ENCODE peak calls at places on chromosomes 13 and 19, in five cellular contexts. P is stimulated activated CD4-positive, alpha-beta T cell treated with anti-CD3 and anti-CD28 coated beads, Interleukin-4, amount 100 ng/mL, for 48 hours; Y is epithelial cell of esophagus; U is stimulated activated naive CD8-positive, alpha-beta T cell treated with anti-CD3 and anti-CD28 coated beads, Interleukin-15, Interleukin-2, amounts not matched to agents 100 U/mL and 50 U/mL, for 24 hours; K is activated T-helper 1 cell treated with Interleukin-2 at 50 U/mL for 16 hours. V is an unnamed sample.
A peak's percentile ranks its signal among the peaks of the same experiment; 100 is the strongest.

GRCh38 chr19:35549174-35549788 is 3.9 kb downstream of the TMEM147 start:
- DNase-seq in P (peak; percentile 45), Y (peak; percentile 79), U (peak; percentile 63), K (peak; percentile 31), V (peak; percentile 11)

GRCh38 chr13:54162069-54162468 is 1133.5 kb downstream of the OLFM4 start:
- DNase-seq in P (no peak), Y (no peak), U (no peak), K (no peak), V (no peak)

GRCh38 chr13:30191491-30192100 is 115.8 kb downstream of the KATNAL1 start:
- DNase-seq in P (no peak), Y (peak; percentile 45), U (no peak), K (no peak), V (no peak)

GRCh38 chr13:74301200-74302063 is 167.2 kb upstream of the KLF12 start:
- DNase-seq in P (no peak), Y (no peak), U (no peak), K (no peak), V (no peak)

GRCh38 chr13:80862466-80862865 is 521.5 kb upstream of the SPRY2 start:
- DNase-seq in P (no peak), Y (no peak), U (no peak), K (no peak), V (no peak)

GRCh38 chr13:75938811-75939525 is 302.8 kb downstream of the LMO7 start:
- DNase-seq in P (no peak), Y (no peak), U (no peak), K (no peak), V (peak; percentile 20)

GRCh38 chr19:16330811-16331690 is 6.4 kb downstream of the KLF2 start:
- DNase-seq in P (no peak), Y (no peak), U (no peak), K (no peak), V (no peak)

GRCh38 chr13:58429917-58430316 is 798.4 kb downstream of the PCDH17 start:
- DNase-seq in P (no peak), Y (no peak), U (no peak), K (no peak), V (no peak)

GRCh38 chr13:79779761-79780160 is 298.8 kb downstream of the NDFIP2 start:
- DNase-seq in P (no peak), Y (peak; percentile 85), U (no peak), K (no peak), V (no peak)

GRCh38 chr19:821228-821975 is at the start of gene PLPPR3:
- DNase-seq in P (no peak), Y (no peak), U (no peak), K (no peak), V (no peak)

GRCh38 chr19:30662211-30662861 is 290.2 kb downstream of the ZNF536 start:
- DNase-seq in P (no peak), Y (no peak), U (no peak), K (no peak), V (no peak)

GRCh38 chr13:112113851-112114250 is 46.9 kb downstream of the SOX1 start:
- DNase-seq in P (no peak), Y (no peak), U (no peak), K (no peak), V (no peak)

GRCh38 chr13:38866649-38867048 is 124.0 kb downstream of the STOML3 start:
- DNase-seq in P (no peak), Y (peak; percentile 45), U (no peak), K (no peak), V (no peak)

GRCh38 chr13:111384441-111385181 is 64.2 kb downstream of the TEX29 start:
- DNase-seq in P (no peak), Y (no peak), U (no peak), K (no peak), V (no peak)

GRCh38 chr13:93614776-93615175 is 388.2 kb downstream of the GPC6 start:
- DNase-seq in P (no peak), Y (no peak), U (no peak), K (no peak), V (no peak)

GRCh38 chr19:44757735-44758505 is 9.4 kb downstream of the BCL3 start:
- DNase-seq in P (no peak), Y (no peak), U (no peak), K (no peak), V (no peak)

GRCh38 chr19:42628411-42629135 is 33.8 kb upstream of the CEACAM8 start:
- DNase-seq in P (no peak), Y (no peak), U (peak; percentile 20), K (no peak), V (no peak)

GRCh38 chr19:3611841-3612240 is 5.2 kb upstream of the TBXA2R start:
- DNase-seq in P (no peak), Y (no peak), U (no peak), K (no peak), V (no peak)

GRCh38 chr13:26476111-26476743 is 81.3 kb upstream of the WASF3 start:
- DNase-seq in P (no peak), Y (no peak), U (peak; percentile 10), K (no peak), V (no peak)

GRCh38 chr13:98252931-98253470 is 75.9 kb upstream of the RNF113B start:
- DNase-seq in P (no peak), Y (peak; percentile 61), U (no peak), K (no peak), V (no peak)

GRCh38 chr19:639251-640155 is at the start of gene FGF22:
- DNase-seq in P (peak; percentile 99), Y (peak; percentile 96), U (peak; percentile 97), K (peak; percentile 98), V (peak; percentile 46)

GRCh38 chr13:106182404-106182803 is 353.1 kb downstream of the EFNB2 start:
- DNase-seq in P (no peak), Y (peak; percentile 89), U (no peak), K (no peak), V (peak; percentile 18)

GRCh38 chr13:39451301-39451700 is 151.7 kb downstream of the LHFPL6 start:
- DNase-seq in P (no peak), Y (peak; percentile 49), U (no peak), K (no peak), V (no peak)

GRCh38 chr19:22545751-22546150 is 88.4 kb upstream of the ZNF492 start:
- DNase-seq in P (peak; percentile 34), Y (peak; percentile 13), U (peak; percentile 40), K (no peak), V (no peak)

GRCh38 chr19:15641901-15642491 is 1.3 kb downstream of the CYP4F3 start:
- DNase-seq in P (no peak), Y (no peak), U (no peak), K (no peak), V (no peak)

GRCh38 chr13:37136633-37137032 is 31.2 kb upstream of the CSNK1A1L start:
- DNase-seq in P (no peak), Y (no peak), U (no peak), K (no peak), V (no peak)

V was measured in AG09319.